ENCODE peak calls at places on chromosomes 11 and 22, in six cellular contexts. One of them, this sample, is unnamed.

GRCh38 chr11:71209181-71209580 is 43.2 kb downstream of the SHANK2 start:
- DNase-seq in cardiac fibroblast: no peak
- DNase-seq in tibial artery: peak; percentile 10
- DNase-seq in AG04449: no peak
- DNase-seq in astrocyte of the cerebellum: no peak
- DNase-seq in OCI-LY7: no peak
- DNase-seq in this sample: no peak

GRCh38 chr11:66495401-66495844 is 15.0 kb upstream of the BBS1 start:
- DNase-seq in cardiac fibroblast: no peak
- DNase-seq in tibial artery: no peak
- DNase-seq in AG04449: no peak
- DNase-seq in astrocyte of the cerebellum: no peak
- DNase-seq in OCI-LY7: no peak
- DNase-seq in this sample: no peak

GRCh38 chr11:35393093-35393492 is 26.3 kb downstream of the SLC1A2 start:
- DNase-seq in cardiac fibroblast: no peak
- DNase-seq in tibial artery: no peak
- DNase-seq in AG04449: no peak
- DNase-seq in astrocyte of the cerebellum: no peak
- DNase-seq in OCI-LY7: no peak
- DNase-seq in this sample: peak; percentile 61

GRCh38 chr22:46379301-46379930 is 43.9 kb downstream of the TRMU start:
- DNase-seq in cardiac fibroblast: no peak
- DNase-seq in tibial artery: no peak
- DNase-seq in AG04449: no peak
- DNase-seq in astrocyte of the cerebellum: no peak
- DNase-seq in OCI-LY7: no peak
- DNase-seq in this sample: no peak

GRCh38 chr22:24871611-24872205 is 65.7 kb downstream of the SGSM1 start:
- DNase-seq in cardiac fibroblast: no peak
- DNase-seq in tibial artery: no peak
- DNase-seq in AG04449: no peak
- DNase-seq in astrocyte of the cerebellum: no peak
- DNase-seq in OCI-LY7: no peak
- DNase-seq in this sample: no peak

GRCh38 chr22:38657248-38657909 is 941 bp downstream of the CBY1 start:
- DNase-seq in cardiac fibroblast: peak; percentile 10
- DNase-seq in tibial artery: no peak
- DNase-seq in AG04449: no peak
- DNase-seq in astrocyte of the cerebellum: no peak
- DNase-seq in OCI-LY7: peak; percentile 20
- DNase-seq in this sample: no peak

GRCh38 chr11:75768112-75768908 is at the start of gene DGAT2:
- DNase-seq in cardiac fibroblast: peak; percentile 62
- DNase-seq in tibial artery: peak; percentile 65
- DNase-seq in AG04449: no peak
- DNase-seq in astrocyte of the cerebellum: no peak
- DNase-seq in OCI-LY7: peak; percentile 90
- DNase-seq in this sample: no peak

GRCh38 chr11:68998390-68998911 is 14.6 kb downstream of the MRGPRF start:
- DNase-seq in cardiac fibroblast: no peak
- DNase-seq in tibial artery: no peak
- DNase-seq in AG04449: no peak
- DNase-seq in astrocyte of the cerebellum: no peak
- DNase-seq in OCI-LY7: no peak
- DNase-seq in this sample: no peak

GRCh38 chr11:124801636-124802312 is 1.6 kb upstream of the MSANTD2 start:
- DNase-seq in cardiac fibroblast: peak; percentile 33
- DNase-seq in tibial artery: no peak
- DNase-seq in AG04449: no peak
- DNase-seq in astrocyte of the cerebellum: no peak
- DNase-seq in OCI-LY7: no peak
- DNase-seq in this sample: no peak

GRCh38 chr11:124798991-124799383 is 1.2 kb downstream of the MSANTD2 start:
- DNase-seq in cardiac fibroblast: peak; percentile 55
- DNase-seq in tibial artery: no peak
- DNase-seq in AG04449: no peak
- DNase-seq in astrocyte of the cerebellum: peak; percentile 53
- DNase-seq in OCI-LY7: peak; percentile 35
- DNase-seq in this sample: peak; percentile 70

GRCh38 chr11:124799384-124800225 is 601 bp downstream of the MSANTD2 start:
- DNase-seq in cardiac fibroblast: peak; percentile 38
- DNase-seq in tibial artery: no peak
- DNase-seq in AG04449: no peak
- DNase-seq in astrocyte of the cerebellum: no peak
- DNase-seq in OCI-LY7: peak; percentile 62
- DNase-seq in this sample: no peak

GRCh38 chr11:124801014-124801413 is 808 bp upstream of the MSANTD2 start:
- DNase-seq in cardiac fibroblast: peak; percentile 65
- DNase-seq in tibial artery: no peak
- DNase-seq in AG04449: no peak
- DNase-seq in astrocyte of the cerebellum: peak; percentile 6
- DNase-seq in OCI-LY7: no peak
- DNase-seq in this sample: no peak

DNA sequence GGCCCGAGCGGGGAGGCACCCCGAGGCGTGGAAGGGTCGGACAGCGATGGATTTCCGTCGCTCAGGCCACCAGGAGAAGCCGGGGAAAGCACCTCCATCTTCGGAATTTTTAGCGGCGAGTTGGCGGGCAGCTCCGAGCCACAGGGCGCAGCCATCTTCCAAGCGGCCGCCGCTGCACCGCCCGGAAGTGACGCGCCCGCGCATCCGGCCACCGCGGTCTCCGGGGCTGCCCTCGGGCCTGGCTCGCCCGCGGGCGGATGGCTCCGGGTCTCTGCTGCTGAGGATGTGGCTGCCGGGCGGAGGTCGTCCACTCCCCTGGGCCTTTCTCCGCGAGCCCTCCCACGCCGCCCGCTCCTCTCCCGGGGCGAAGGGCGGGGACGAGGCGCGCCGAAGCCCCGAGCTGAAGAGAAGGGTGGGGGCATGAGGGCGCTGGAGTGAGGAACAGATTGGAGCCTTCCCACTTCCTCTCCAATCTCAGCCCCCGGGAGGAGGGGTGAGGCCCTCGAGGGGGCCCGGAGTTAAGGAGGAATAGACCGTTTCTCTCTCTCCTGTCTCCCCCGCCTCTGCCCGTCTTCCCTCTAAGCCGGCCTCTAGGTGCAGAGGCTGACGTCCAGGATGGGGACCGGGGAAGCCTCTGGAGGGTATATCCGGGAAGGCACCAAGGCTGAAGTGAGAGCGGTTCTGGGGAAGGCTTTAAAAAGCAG is at the start of gene MSANTD2:
- DNase-seq in cardiac fibroblast: peak; percentile 78
- DNase-seq in tibial artery: peak; percentile 79
- DNase-seq in AG04449: peak; percentile 17
- DNase-seq in astrocyte of the cerebellum: peak; percentile 53
- DNase-seq in OCI-LY7: peak; percentile 81
- DNase-seq in this sample: peak; percentile 19
- TF ChIP-seq CTCF in cardiac fibroblast: no peak
- TF ChIP-seq CTCF in tibial artery: no peak
- TF ChIP-seq CTCF in AG04449: no peak
- TF ChIP-seq CTCF in astrocyte of the cerebellum: peak; percentile 1
- TF ChIP-seq CTCF in OCI-LY7: peak; percentile 17
- TF ChIP-seq CTCF in this sample: no peak

GRCh38 chr11:46330887-46331652 is 16.2 kb upstream of the DGKZ start:
- DNase-seq in cardiac fibroblast: no peak
- DNase-seq in tibial artery: no peak
- DNase-seq in AG04449: no peak
- DNase-seq in astrocyte of the cerebellum: no peak
- DNase-seq in OCI-LY7: no peak
- DNase-seq in this sample: no peak
- H3K4me3 ChIP-seq in cardiac fibroblast: no peak overlapping the region
- H3K4me3 ChIP-seq in tibial artery: no peak overlapping the region
- H3K4me3 ChIP-seq in AG04449: no peak overlapping the region
- H3K4me3 ChIP-seq in astrocyte of the cerebellum: no peak overlapping the region
- H3K4me3 ChIP-seq in OCI-LY7: no peak overlapping the region
- H3K4me3 ChIP-seq in this sample: no peak overlapping the region

GRCh38 chr22:48819991-48820390 is 1007.7 kb downstream of the BRD1 start:
- DNase-seq in cardiac fibroblast: no peak
- DNase-seq in tibial artery: no peak
- DNase-seq in AG04449: no peak
- DNase-seq in astrocyte of the cerebellum: no peak
- DNase-seq in OCI-LY7: no peak
- DNase-seq in this sample: no peak
- TF ChIP-seq CTCF in cardiac fibroblast: no peak
- TF ChIP-seq CTCF in tibial artery: no peak
- TF ChIP-seq CTCF in AG04449: no peak
- TF ChIP-seq CTCF in astrocyte of the cerebellum: no peak
- TF ChIP-seq CTCF in OCI-LY7: no peak
- TF ChIP-seq CTCF in this sample: no peak

GRCh38 chr11:10401696-10402392 is 53.2 kb upstream of the AMPD3 start:
- DNase-seq in cardiac fibroblast: no peak
- DNase-seq in tibial artery: no peak
- DNase-seq in AG04449: no peak
- DNase-seq in astrocyte of the cerebellum: no peak
- DNase-seq in OCI-LY7: no peak
- DNase-seq in this sample: no peak
- H3K4me3 ChIP-seq in cardiac fibroblast: no peak overlapping the region
- H3K4me3 ChIP-seq in tibial artery: no peak overlapping the region
- H3K4me3 ChIP-seq in AG04449: no peak overlapping the region
- H3K4me3 ChIP-seq in astrocyte of the cerebellum: no peak overlapping the region
- H3K4me3 ChIP-seq in OCI-LY7: no peak overlapping the region
- H3K4me3 ChIP-seq in this sample: no peak overlapping the region

GRCh38 chr11:88552377-88553029 is 215.0 kb upstream of the CTSC start:
- DNase-seq in cardiac fibroblast: peak; percentile 73
- DNase-seq in tibial artery: no peak
- DNase-seq in AG04449: no peak
- DNase-seq in astrocyte of the cerebellum: no peak
- DNase-seq in OCI-LY7: peak; percentile 64
- DNase-seq in this sample: peak; percentile 47
- TF ChIP-seq CTCF in cardiac fibroblast: peak; percentile 84
- TF ChIP-seq CTCF in tibial artery: no peak
- TF ChIP-seq CTCF in AG04449: peak; percentile 75
- TF ChIP-seq CTCF in astrocyte of the cerebellum: peak; percentile 59
- TF ChIP-seq CTCF in OCI-LY7: peak; percentile 86
- TF ChIP-seq CTCF in this sample: peak; percentile 84

DNA sequence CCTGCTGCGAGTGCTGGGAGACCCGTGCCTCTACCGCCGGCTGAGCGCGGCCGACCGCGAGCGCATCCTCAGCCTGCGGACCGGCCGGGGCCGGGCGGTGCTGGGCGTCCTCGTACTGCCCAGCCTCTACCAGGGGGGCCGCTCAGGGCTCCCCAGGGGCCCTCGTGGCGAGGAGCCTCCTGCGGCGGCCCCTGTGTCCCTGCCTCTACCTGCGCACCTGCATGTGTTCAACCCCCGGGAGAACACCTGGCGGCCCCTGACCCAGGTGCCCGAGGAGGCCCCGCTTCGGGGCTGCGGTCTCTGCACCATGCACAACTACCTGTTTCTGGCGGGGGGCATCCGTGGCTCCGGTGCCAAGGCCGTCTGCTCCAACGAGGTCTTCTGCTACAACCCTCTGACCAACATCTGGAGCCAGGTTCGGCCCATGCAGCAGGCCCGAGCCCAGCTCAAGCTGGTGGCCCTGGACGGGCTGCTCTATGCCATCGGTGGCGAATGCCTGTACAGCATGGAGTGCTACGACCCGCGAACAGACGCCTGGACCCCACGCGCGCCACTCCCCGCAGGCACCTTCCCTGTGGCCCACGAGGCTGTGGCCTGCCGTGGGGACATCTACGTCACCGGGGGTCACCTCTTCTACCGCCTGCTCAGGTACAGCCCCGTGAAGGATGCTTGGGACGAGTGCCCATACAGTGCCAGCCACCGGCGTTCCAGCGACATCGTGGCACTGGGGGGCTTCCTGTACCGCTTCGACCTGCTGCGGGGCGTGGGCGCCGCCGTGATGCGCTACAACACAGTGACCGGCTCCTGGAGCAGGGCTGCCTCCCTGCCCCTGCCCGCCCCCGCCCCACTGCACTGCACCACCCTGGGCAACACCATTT is 3.5 kb downstream of the KLHDC7B start:
- DNase-seq in cardiac fibroblast: no peak
- DNase-seq in tibial artery: no peak
- DNase-seq in AG04449: no peak
- DNase-seq in astrocyte of the cerebellum: no peak
- DNase-seq in OCI-LY7: peak; percentile 21
- DNase-seq in this sample: no peak
- H3K4me3 ChIP-seq in cardiac fibroblast: no peak overlapping the region
- H3K4me3 ChIP-seq in tibial artery: no peak overlapping the region
- H3K4me3 ChIP-seq in AG04449: no peak overlapping the region
- H3K4me3 ChIP-seq in astrocyte of the cerebellum: no peak overlapping the region
- H3K4me3 ChIP-seq in OCI-LY7: no peak overlapping the region
- H3K4me3 ChIP-seq in this sample: no peak overlapping the region

DNA sequence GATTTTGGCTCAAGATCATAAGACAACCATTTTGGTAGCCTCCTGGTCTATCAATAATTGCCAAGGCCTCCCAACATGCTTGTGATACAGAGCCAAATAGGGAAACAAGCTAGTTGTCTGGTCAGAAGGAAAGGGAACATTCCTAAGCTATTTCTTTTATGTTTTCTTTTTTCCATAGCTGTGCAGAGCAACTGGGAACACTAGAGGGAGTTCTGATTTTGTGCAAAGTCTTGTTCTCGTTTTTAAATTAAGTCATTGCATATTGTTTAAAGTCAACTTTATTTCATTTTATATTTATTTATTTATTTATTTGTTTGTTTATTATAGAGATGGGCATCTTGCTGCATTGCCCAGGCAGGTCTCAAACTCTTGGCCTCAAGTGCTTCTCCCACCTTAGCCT is 416.8 kb upstream of the CHORDC1 start:
- DNase-seq in cardiac fibroblast: peak; percentile 49
- DNase-seq in tibial artery: no peak
- DNase-seq in AG04449: no peak
- DNase-seq in astrocyte of the cerebellum: peak; percentile 16
- DNase-seq in OCI-LY7: no peak
- DNase-seq in this sample: no peak
- TF ChIP-seq CTCF in cardiac fibroblast: peak; percentile 40
- TF ChIP-seq CTCF in tibial artery: no peak
- TF ChIP-seq CTCF in AG04449: no peak
- TF ChIP-seq CTCF in astrocyte of the cerebellum: peak; percentile 55
- TF ChIP-seq CTCF in OCI-LY7: peak; percentile 23
- TF ChIP-seq CTCF in this sample: no peak

DNA sequence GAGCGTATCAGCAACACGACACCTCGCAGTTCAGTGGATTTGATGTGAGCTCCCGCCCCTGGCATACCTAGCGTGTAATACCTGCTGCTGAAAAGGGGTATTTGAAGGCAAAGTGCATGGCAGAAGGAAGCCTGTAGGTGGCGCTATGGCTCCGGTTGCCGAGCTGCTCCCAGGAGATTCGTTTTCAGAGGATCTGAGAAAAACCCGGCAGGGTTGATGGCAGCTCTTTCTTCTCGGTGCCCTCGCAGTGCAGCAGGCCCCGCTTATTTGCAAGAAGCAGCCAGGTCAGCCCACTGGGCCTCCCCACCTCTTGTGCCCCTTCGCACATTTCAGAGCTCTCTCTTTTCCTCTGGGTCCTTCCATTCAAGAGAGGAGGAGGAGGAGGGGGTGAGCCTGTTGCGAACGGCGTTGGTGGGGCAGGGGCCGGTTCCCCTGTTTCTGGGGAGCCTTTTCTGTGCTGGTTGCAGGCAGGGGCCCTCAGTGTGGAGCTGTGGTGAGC is 85.2 kb upstream of the SYT13 start:
- DNase-seq in cardiac fibroblast: peak; percentile 71
- DNase-seq in tibial artery: peak; percentile 50
- DNase-seq in AG04449: no peak
- DNase-seq in astrocyte of the cerebellum: peak; percentile 39
- DNase-seq in OCI-LY7: peak; percentile 64
- DNase-seq in this sample: no peak
- H3K4me3 ChIP-seq in cardiac fibroblast: no peak overlapping the region
- H3K4me3 ChIP-seq in tibial artery: no peak overlapping the region
- H3K4me3 ChIP-seq in AG04449: no peak overlapping the region
- H3K4me3 ChIP-seq in astrocyte of the cerebellum: no peak overlapping the region
- H3K4me3 ChIP-seq in OCI-LY7: no peak overlapping the region
- H3K4me3 ChIP-seq in this sample: no peak overlapping the region

GRCh38 chr11:26331911-26332571 is at the start of gene ANO3:
- DNase-seq in cardiac fibroblast: peak; percentile 86
- DNase-seq in tibial artery: no peak
- DNase-seq in AG04449: peak; percentile 17
- DNase-seq in astrocyte of the cerebellum: peak; percentile 84
- DNase-seq in OCI-LY7: no peak
- DNase-seq in this sample: peak; percentile 54
- TF ChIP-seq CTCF in cardiac fibroblast: peak; percentile 89
- TF ChIP-seq CTCF in tibial artery: peak; percentile 29
- TF ChIP-seq CTCF in AG04449: peak; percentile 85
- TF ChIP-seq CTCF in astrocyte of the cerebellum: peak; percentile 80
- TF ChIP-seq CTCF in OCI-LY7: no peak
- TF ChIP-seq CTCF in this sample: peak; percentile 66